ENCODE peak calls at places on chromosomes 2 and 18, in four cellular contexts. R is K562, F is HCT116, D is HepG2. B is an unnamed sample.

GRCh38 chr2:113930448-113930847 is 40.6 kb downstream of the ACTR3 start:
- DNase-seq in R (no peak), F (no peak), D (no peak), B (no peak)

GRCh38 chr2:118644190-118644589 is 203.3 kb downstream of the EN1 start:
- DNase-seq in D (no peak), R (no peak), F (no peak), B (no peak)

GRCh38 chr2:49702740-49703139 is 548.4 kb upstream of the FSHR start:
- DNase-seq in D (peak; percentile 33), R (no peak), F (no peak), B (no peak)

GRCh38 chr18:59024829-59025228 is 114.9 kb upstream of the SEC11C start:
- DNase-seq in F (no peak), D (no peak), R (no peak), B (no peak)

GRCh38 chr2:17482651-17483050 is 35.6 kb downstream of the RAD51AP2 start:
- DNase-seq in D (peak; percentile 66), R (no peak), F (no peak), B (no peak)

GRCh38 chr2:191739194-191739593 is 61.3 kb downstream of the NABP1 start:
- DNase-seq in F (no peak), R (no peak), D (no peak), B (no peak)

GRCh38 chr2:218570850-218571249 is 2.2 kb downstream of the CNOT9 start:
- DNase-seq in D (no peak), R (no peak), F (no peak), B (no peak)

GRCh38 chr18:52341617-52342381 is 1.8 kb downstream of the DCC start:
- DNase-seq in F (no peak), R (no peak), D (no peak), B (no peak)

GRCh38 chr2:178732913-178733312 is 74.3 kb downstream of the TTN start:
- DNase-seq in F (no peak), R (no peak), D (no peak), B (no peak)

GRCh38 chr2:149017116-149017985 is 21.1 kb upstream of the LYPD6B start:
- DNase-seq in D (peak; percentile 68), F (peak; percentile 54), R (peak; percentile 87), B (no peak)

GRCh38 chr18:3891245-3891644 is 441.3 kb downstream of the TGIF1 start:
- DNase-seq in R (no peak), D (no peak), F (no peak), B (no peak)

GRCh38 chr2:241834853-241835210 is 23.9 kb downstream of the PDCD1 start:
- DNase-seq in R (no peak), F (no peak), D (no peak), B (no peak)

GRCh38 chr2:218322756-218323525 is 30.6 kb upstream of the TMBIM1 start:
- DNase-seq in D (peak; percentile 97), R (peak; percentile 88), F (peak; percentile 46), B (peak; percentile 86)

GRCh38 chr2:128286011-128286721 is 32.5 kb downstream of the HS6ST1 start:
- DNase-seq in R (no peak), F (no peak), D (no peak), B (no peak)

GRCh38 chr2:66840321-66841014 is 405.5 kb downstream of the MEIS1 start:
- DNase-seq in R (no peak), F (no peak), D (no peak), B (no peak)

GRCh38 chr2:98634406-98635092 is 26.2 kb downstream of the UNC50 start:
- DNase-seq in D (peak; percentile 14), R (peak; percentile 60), F (peak; percentile 7), B (no peak)

GRCh38 chr2:233143700-233144331 is 83.7 kb downstream of the INPP5D start:
- DNase-seq in R (no peak), D (no peak), F (no peak), B (no peak)

GRCh38 chr18:40708726-40709125 is 1246.3 kb upstream of the PIK3C3 start:
- DNase-seq in D (no peak), F (no peak), R (no peak), B (no peak)

GRCh38 chr2:148282201-148282600 is 261.3 kb downstream of the MBD5 start:
- DNase-seq in D (no peak), R (no peak), F (no peak), B (no peak)

GRCh38 chr2:47300609-47301276 is 102.2 kb upstream of the MSH2 start:
- DNase-seq in R (peak; percentile 25), F (no peak), D (no peak), B (no peak)

GRCh38 chr2:61450144-61450543 is 20.7 kb downstream of the USP34 start:
- DNase-seq in F (no peak), D (no peak), R (no peak), B (no peak)

GRCh38 chr2:38092196-38092902 is 16.4 kb upstream of the CYP1B1 start:
- DNase-seq in D (no peak), F (no peak), R (no peak), B (no peak)

GRCh38 chr2:110726285-110726684 is 6.1 kb upstream of the ACOXL start:
- DNase-seq in D (no peak), R (no peak), F (no peak), B (no peak)

GRCh38 chr2:37583867-37584266 is 87.6 kb downstream of the CDC42EP3 start:
- DNase-seq in D (no peak), F (no peak), R (no peak), B (no peak)

DNA sequence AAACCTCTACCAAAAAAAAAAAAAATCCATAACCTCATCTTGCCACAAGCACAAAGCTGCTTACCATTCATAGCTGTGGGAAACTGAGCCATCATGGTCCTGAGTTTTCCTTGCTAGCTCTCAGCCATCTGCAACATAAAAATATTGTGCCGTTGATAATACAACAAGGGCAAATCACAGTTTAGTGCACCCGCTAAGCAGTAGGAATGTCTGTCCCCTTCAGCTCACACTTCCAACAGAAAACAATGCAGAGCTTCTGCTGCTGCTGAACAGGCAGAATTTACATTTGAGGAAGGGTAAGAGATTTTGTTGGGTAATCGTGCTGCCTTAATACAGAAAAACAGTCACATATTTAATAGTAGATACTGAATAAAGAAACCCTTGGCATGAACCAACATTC is 32.3 kb downstream of the ITSN2 start:
- DNase-seq in F (no peak), D (no peak), R (no peak), B (no peak)
- TF ChIP-seq JUND in F (no peak), D (no peak), R (no peak), B (no peak)

GRCh38 chr2:236735742-236736360 is 166.2 kb downstream of the ACKR3 start:
- DNase-seq in D (no peak), F (no peak), R (no peak), B (no peak)

GRCh38 chr2:236730393-236730792 is 160.8 kb downstream of the ACKR3 start:
- DNase-seq in F (no peak), R (no peak), D (no peak), B (no peak)

GRCh38 chr2:236733156-236733555 is 163.5 kb downstream of the ACKR3 start:
- DNase-seq in R (no peak), D (no peak), F (no peak), B (no peak)

GRCh38 chr2:236728916-236729670 is 159.5 kb downstream of the ACKR3 start:
- DNase-seq in R (no peak), D (peak; percentile 20), F (no peak), B (no peak)

DNA sequence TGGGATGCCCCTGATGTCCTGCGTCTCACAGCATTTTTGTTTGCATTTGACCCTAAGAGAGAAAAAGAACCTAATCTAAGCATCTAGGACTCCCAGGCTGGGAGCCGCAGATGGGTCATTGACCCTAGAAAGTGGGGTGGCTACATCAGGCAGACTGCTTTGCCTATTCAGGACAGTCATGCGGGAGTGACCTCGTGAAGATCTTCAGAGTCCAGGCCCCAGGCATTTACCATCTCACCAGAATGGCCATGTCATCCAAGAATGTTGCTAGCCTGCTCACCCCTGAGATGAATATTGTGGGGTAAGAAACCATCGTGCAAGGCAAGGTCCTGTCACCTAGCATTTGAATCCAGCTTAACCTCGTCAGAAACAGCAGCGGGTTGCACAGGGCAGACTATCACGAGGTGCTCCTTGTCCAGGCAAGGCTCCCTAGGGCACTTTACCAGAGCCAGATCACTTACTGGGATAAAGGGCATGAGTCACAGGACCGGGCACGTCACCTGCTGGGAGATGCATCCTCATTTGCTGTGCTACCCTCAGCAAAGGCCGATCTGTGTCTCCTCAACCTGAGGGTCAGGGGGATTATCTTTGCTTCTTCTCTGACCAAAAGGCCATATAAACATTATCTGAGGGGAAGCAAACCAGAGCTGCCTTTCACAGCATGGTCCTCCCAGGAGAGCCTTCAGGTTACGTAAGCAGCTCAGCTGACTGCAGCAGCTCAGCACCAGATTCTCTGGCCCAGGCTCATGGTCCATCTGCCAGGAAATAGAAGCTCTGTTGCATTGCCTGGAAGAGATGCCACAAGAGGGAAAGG is 162.3 kb downstream of the ACKR3 start:
- DNase-seq in D (no peak), R (no peak), F (no peak), B (no peak)
- TF ChIP-seq JUND in D (no peak), R (no peak), F (no peak), B (no peak)

GRCh38 chr2:239429473-239430350 is 28.9 kb upstream of the HDAC4 start:
- DNase-seq in D (peak; percentile 28), R (no peak), F (no peak), B (no peak)
- TF ChIP-seq JUND in D (no peak), R (no peak), F (no peak), B (no peak)

DNA sequence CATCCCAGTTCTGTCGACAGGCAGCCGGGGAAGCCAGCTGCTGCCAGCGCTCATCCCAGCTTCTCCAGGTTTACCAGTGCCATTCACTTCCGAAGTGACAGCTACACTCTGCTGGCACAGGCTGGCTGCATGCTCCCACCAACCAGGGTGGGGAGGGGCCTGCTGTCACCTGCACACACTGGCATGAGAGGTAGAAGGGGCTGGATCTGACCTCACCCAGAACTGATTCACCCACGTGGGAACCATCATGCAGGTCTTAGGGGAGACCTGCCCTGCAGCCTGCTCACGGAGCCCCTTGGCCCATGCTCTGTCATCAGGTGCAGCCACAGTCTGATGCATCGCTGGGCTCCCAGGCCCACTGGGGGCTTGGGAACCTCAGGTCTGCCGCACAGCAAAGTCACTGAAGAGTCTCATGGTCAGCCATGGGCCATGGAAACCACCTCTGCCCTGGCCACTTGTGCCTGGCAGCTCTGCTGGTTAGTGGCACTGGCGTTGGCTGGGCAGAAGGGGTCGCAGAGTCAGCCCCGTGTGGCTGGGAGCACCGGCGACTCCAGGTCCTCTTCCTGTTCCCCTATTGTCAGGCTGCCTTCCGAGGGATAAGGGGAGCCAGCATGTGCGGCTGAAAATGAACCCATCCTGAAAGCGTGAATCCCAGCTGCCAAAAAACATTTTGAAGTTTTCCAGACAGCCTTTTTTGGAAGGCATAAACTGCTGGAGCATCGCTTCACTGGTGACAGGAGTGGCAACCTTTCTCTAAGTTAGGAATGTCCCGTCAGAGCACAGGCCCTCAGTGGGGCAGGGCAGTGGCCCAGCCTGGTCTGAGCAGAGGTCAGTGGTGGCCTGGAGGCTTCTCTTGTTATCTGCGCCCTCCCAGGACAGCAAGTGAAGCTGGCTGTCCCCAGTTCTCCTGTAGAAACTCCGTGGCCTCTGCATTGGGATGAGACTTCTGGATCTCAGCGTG is 157.8 kb downstream of the SEPTIN10 start:
- DNase-seq in F (no peak), D (no peak), R (no peak), B (no peak)
- TF ChIP-seq JUND in F (no peak), D (no peak), R (no peak), B (no peak)

GRCh38 chr2:239152239-239152915 is 248.4 kb downstream of the HDAC4 start:
- DNase-seq in R (no peak), F (no peak), D (no peak), B (no peak)
- TF ChIP-seq JUND in R (no peak), F (no peak), D (no peak), B (no peak)